ENCODE peak calls at places on chromosomes 1 and 21, in eight cellular contexts. One of them, this sample, is unnamed.

GRCh38 chr1:111955755-111956154 is 33.7 kb downstream of the KCND3 start:
- DNase-seq in adrenal gland: no peak
- DNase-seq in HCT116: no peak
- DNase-seq in tibial artery: no peak
- DNase-seq in PC-3: no peak
- DNase-seq in fibroblast of lung: peak
- DNase-seq in cardiac muscle cell: no peak
- DNase-seq in thoracic aorta: no peak
- DNase-seq in this sample: no peak

GRCh38 chr1:66271904-66272254 is 262.1 kb upstream of the SGIP1 start:
- DNase-seq in cardiac muscle cell: no peak
- DNase-seq in HCT116: no peak
- DNase-seq in fibroblast of lung: peak
- DNase-seq in adrenal gland: peak
- DNase-seq in tibial artery: peak
- DNase-seq in PC-3: peak
- DNase-seq in thoracic aorta: no peak
- DNase-seq in this sample: no peak

GRCh38 chr1:64545118-64545916 is 75.4 kb downstream of the CACHD1 start:
- DNase-seq in adrenal gland: no peak
- DNase-seq in fibroblast of lung: no peak
- DNase-seq in thoracic aorta: no peak
- DNase-seq in tibial artery: no peak
- DNase-seq in PC-3: no peak
- DNase-seq in HCT116: no peak
- DNase-seq in cardiac muscle cell: no peak
- DNase-seq in this sample: no peak

GRCh38 chr1:58620259-58620658 is 43.2 kb upstream of the TACSTD2 start:
- DNase-seq in cardiac muscle cell: no peak
- DNase-seq in tibial artery: no peak
- DNase-seq in PC-3: peak
- DNase-seq in adrenal gland: no peak
- DNase-seq in HCT116: no peak
- DNase-seq in fibroblast of lung: no peak
- DNase-seq in thoracic aorta: no peak
- DNase-seq in this sample: no peak

GRCh38 chr1:187942986-187943385 is 1114.2 kb downstream of the PLA2G4A start:
- DNase-seq in tibial artery: no peak
- DNase-seq in fibroblast of lung: peak
- DNase-seq in adrenal gland: no peak
- DNase-seq in PC-3: peak
- DNase-seq in HCT116: no peak
- DNase-seq in cardiac muscle cell: no peak
- DNase-seq in thoracic aorta: no peak
- DNase-seq in this sample: no peak

GRCh38 chr21:33698088-33698487 is 55.8 kb downstream of the ITSN1 start:
- DNase-seq in PC-3: no peak
- DNase-seq in cardiac muscle cell: peak
- DNase-seq in HCT116: no peak
- DNase-seq in thoracic aorta: no peak
- DNase-seq in fibroblast of lung: no peak
- DNase-seq in adrenal gland: no peak
- DNase-seq in tibial artery: no peak
- DNase-seq in this sample: no peak

GRCh38 chr21:16159213-16159970 is 429.6 kb downstream of the USP25 start:
- DNase-seq in cardiac muscle cell: no peak
- DNase-seq in tibial artery: no peak
- DNase-seq in thoracic aorta: no peak
- DNase-seq in fibroblast of lung: peak
- DNase-seq in HCT116: no peak
- DNase-seq in adrenal gland: no peak
- DNase-seq in PC-3: peak
- DNase-seq in this sample: peak

GRCh38 chr1:214209260-214209808 is 71.6 kb upstream of the SMYD2 start:
- DNase-seq in tibial artery: no peak
- DNase-seq in cardiac muscle cell: no peak
- DNase-seq in adrenal gland: no peak
- DNase-seq in thoracic aorta: no peak
- DNase-seq in fibroblast of lung: no peak
- DNase-seq in PC-3: no peak
- DNase-seq in HCT116: no peak
- DNase-seq in this sample: no peak

GRCh38 chr1:72282271-72282656 is at the start of gene NEGR1:
- DNase-seq in cardiac muscle cell: peak
- DNase-seq in PC-3: peak
- DNase-seq in thoracic aorta: peak
- DNase-seq in adrenal gland: peak
- DNase-seq in tibial artery: peak
- DNase-seq in fibroblast of lung: peak
- DNase-seq in HCT116: no peak
- DNase-seq in this sample: peak

GRCh38 chr1:72281144-72281543 is 1.2 kb downstream of the NEGR1 start:
- DNase-seq in thoracic aorta: no peak
- DNase-seq in adrenal gland: no peak
- DNase-seq in HCT116: no peak
- DNase-seq in cardiac muscle cell: no peak
- DNase-seq in fibroblast of lung: no peak
- DNase-seq in PC-3: peak
- DNase-seq in tibial artery: no peak
- DNase-seq in this sample: peak

GRCh38 chr1:72282690-72283203 is 408 bp upstream of the NEGR1 start:
- DNase-seq in cardiac muscle cell: peak
- DNase-seq in PC-3: peak
- DNase-seq in adrenal gland: peak
- DNase-seq in HCT116: no peak
- DNase-seq in tibial artery: peak
- DNase-seq in fibroblast of lung: peak
- DNase-seq in thoracic aorta: peak
- DNase-seq in this sample: peak

GRCh38 chr1:72280714-72281113 is 1.6 kb downstream of the NEGR1 start:
- DNase-seq in tibial artery: no peak
- DNase-seq in cardiac muscle cell: no peak
- DNase-seq in thoracic aorta: no peak
- DNase-seq in HCT116: no peak
- DNase-seq in fibroblast of lung: no peak
- DNase-seq in adrenal gland: no peak
- DNase-seq in PC-3: peak
- DNase-seq in this sample: no peak

DNA sequence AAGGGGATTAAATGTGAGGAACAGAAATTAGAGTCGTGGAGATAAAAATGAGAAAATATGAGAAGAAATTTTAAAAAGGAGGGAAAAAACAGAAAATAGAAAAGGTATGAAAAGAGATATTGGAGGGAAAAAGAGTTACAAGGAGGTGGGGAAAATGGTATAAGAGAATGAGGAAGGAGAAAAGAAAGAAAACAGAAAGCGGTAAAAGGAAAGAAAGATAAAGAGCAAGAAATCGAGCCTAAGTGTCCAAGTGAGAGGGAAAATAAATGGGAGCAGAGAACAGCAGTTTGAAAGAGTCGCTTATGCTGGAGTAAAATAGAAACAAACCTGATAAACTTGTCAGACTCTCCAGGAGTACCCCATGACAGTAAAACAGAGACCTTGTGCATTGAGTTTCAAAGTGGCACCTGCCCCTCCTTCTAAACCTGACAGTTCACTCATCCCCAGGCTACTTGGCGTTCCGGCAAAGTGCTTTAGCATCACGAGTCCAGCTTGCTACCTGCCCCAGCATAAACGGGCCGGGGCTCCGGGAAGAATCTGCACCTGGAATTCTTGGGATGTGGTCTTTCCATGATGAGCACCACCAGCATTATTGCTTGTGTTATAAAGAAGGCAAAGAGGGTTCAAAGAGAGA is 585 bp downstream of the NEGR1 start:
- DNase-seq in tibial artery: peak
- DNase-seq in HCT116: no peak
- DNase-seq in fibroblast of lung: no peak
- DNase-seq in cardiac muscle cell: no peak
- DNase-seq in adrenal gland: peak
- DNase-seq in thoracic aorta: no peak
- DNase-seq in PC-3: peak
- DNase-seq in this sample: peak
- H3K4me3 ChIP-seq in tibial artery: peak
- H3K4me3 ChIP-seq in HCT116: no peak
- H3K4me3 ChIP-seq in fibroblast of lung: peak
- H3K4me3 ChIP-seq in cardiac muscle cell: peak
- H3K4me3 ChIP-seq in adrenal gland: no peak
- H3K4me3 ChIP-seq in thoracic aorta: peak
- H3K4me3 ChIP-seq in PC-3: peak
- H3K4me3 ChIP-seq in this sample: peak

GRCh38 chr1:34164510-34165381 is at the start of gene CSMD2:
- DNase-seq in tibial artery: peak
- DNase-seq in cardiac muscle cell: peak
- DNase-seq in HCT116: no peak
- DNase-seq in PC-3: no peak
- DNase-seq in fibroblast of lung: peak
- DNase-seq in thoracic aorta: no peak
- DNase-seq in adrenal gland: peak
- DNase-seq in this sample: peak

GRCh38 chr1:34166191-34167090 is 1.4 kb upstream of the CSMD2 start:
- DNase-seq in tibial artery: no peak
- DNase-seq in HCT116: no peak
- DNase-seq in PC-3: no peak
- DNase-seq in cardiac muscle cell: no peak
- DNase-seq in fibroblast of lung: peak
- DNase-seq in thoracic aorta: no peak
- DNase-seq in adrenal gland: peak
- DNase-seq in this sample: no peak

GRCh38 chr1:34167091-34167788 is 2.2 kb upstream of the CSMD2 start:
- DNase-seq in HCT116: no peak
- DNase-seq in tibial artery: no peak
- DNase-seq in cardiac muscle cell: no peak
- DNase-seq in fibroblast of lung: no peak
- DNase-seq in PC-3: no peak
- DNase-seq in adrenal gland: no peak
- DNase-seq in thoracic aorta: no peak
- DNase-seq in this sample: no peak

GRCh38 chr1:34163792-34164509 is 1.1 kb downstream of the CSMD2 start:
- DNase-seq in tibial artery: no peak
- DNase-seq in adrenal gland: peak
- DNase-seq in thoracic aorta: no peak
- DNase-seq in PC-3: no peak
- DNase-seq in HCT116: no peak
- DNase-seq in fibroblast of lung: peak
- DNase-seq in cardiac muscle cell: peak
- DNase-seq in this sample: no peak

DNA sequence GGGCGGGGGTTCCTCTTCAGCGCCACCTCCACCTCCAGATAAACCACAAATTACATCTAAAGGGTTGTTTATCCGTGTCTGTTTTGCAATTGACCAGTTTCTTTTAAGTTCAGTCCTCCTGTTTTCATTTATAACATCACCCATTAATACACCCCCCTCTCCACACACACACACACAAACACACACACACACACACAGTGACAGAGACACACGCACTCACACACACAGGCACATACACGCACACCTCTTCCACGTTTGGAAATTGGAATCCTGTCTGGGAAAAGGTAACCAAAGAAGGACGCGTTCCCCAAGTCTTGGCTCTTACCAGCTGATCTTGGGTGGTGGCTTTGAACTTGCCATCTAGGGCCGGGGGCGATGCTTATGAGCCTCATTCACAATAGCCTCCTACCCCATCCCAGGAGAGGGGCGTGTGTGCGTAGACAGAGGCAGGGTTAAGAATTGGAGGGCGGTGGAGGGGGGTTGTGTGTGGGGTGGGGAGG is 442 bp upstream of the CSMD2 start:
- DNase-seq in HCT116: no peak
- DNase-seq in PC-3: no peak
- DNase-seq in fibroblast of lung: peak
- DNase-seq in thoracic aorta: no peak
- DNase-seq in tibial artery: no peak
- DNase-seq in adrenal gland: no peak
- DNase-seq in cardiac muscle cell: no peak
- DNase-seq in this sample: no peak
- H3K4me3 ChIP-seq in HCT116: no peak
- H3K4me3 ChIP-seq in PC-3: peak
- H3K4me3 ChIP-seq in fibroblast of lung: no peak
- H3K4me3 ChIP-seq in thoracic aorta: peak
- H3K4me3 ChIP-seq in tibial artery: peak
- H3K4me3 ChIP-seq in adrenal gland: no peak
- H3K4me3 ChIP-seq in cardiac muscle cell: peak
- H3K4me3 ChIP-seq in this sample: peak

DNA sequence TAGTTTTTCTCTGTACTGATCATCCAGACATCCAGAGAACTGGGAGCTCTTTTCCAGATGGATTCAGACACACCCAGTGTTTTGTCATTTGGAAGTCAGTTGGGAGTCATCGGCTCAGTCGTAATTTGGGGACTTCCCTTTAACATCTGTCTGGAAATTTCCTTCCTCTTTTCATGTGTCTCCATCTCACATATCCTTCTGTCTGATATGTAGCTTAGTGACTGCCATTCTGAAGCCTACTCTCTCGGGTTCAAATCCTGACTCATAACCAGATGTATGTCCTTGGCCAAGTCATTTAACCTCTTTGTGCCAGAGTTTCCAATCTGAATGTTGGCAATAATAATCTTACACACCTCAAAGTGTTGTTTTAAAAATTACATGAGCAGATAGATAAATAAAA is 3.0 kb downstream of the MORC3 start:
- DNase-seq in thoracic aorta: no peak
- DNase-seq in HCT116: no peak
- DNase-seq in tibial artery: no peak
- DNase-seq in adrenal gland: no peak
- DNase-seq in cardiac muscle cell: no peak
- DNase-seq in PC-3: peak
- DNase-seq in fibroblast of lung: no peak
- DNase-seq in this sample: no peak
- H3K4me3 ChIP-seq in thoracic aorta: no peak
- H3K4me3 ChIP-seq in HCT116: no peak
- H3K4me3 ChIP-seq in tibial artery: no peak
- H3K4me3 ChIP-seq in adrenal gland: no peak
- H3K4me3 ChIP-seq in cardiac muscle cell: no peak
- H3K4me3 ChIP-seq in PC-3: peak
- H3K4me3 ChIP-seq in fibroblast of lung: no peak
- H3K4me3 ChIP-seq in this sample: no peak

DNA sequence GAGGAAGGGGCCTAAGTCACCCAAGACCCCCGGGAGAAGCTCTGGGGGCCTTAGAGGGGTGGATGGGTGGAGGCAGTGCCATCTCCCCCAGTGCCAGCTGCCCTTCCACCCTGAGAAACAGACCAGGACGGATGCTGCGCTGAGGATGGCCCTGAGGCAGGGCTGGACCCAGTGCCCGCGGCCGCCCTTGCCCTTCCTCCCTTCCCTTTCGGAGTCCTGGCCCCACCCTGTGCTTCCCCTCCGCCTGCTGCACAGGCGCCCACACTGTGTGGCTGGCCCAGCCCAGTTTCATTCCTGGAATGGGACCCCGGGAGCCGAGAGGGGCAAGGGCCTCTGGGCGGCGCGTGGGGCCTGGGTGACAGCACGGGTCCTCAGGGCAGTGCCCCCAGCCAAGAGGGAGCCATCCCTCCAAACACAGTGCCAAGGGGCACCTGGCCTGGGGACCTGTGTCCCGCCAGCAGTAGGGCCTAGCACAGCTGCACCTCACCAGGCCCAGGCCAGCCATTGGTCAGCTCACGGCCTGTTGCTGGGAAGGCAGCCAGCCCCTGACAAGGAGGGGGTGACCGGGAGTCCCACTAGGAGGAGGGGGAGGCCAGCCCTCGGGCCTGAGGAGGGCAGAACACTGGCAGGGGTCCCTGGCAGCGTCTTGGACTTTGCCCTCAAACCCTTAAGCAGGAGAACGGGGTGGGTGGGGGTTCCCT is 13.4 kb upstream of the SKI start:
- DNase-seq in thoracic aorta: no peak
- DNase-seq in fibroblast of lung: no peak
- DNase-seq in cardiac muscle cell: no peak
- DNase-seq in HCT116: no peak
- DNase-seq in adrenal gland: peak
- DNase-seq in tibial artery: no peak
- DNase-seq in PC-3: no peak
- DNase-seq in this sample: peak
- H3K4me3 ChIP-seq in thoracic aorta: peak
- H3K4me3 ChIP-seq in fibroblast of lung: no peak
- H3K4me3 ChIP-seq in cardiac muscle cell: no peak
- H3K4me3 ChIP-seq in HCT116: no peak
- H3K4me3 ChIP-seq in adrenal gland: no peak
- H3K4me3 ChIP-seq in tibial artery: peak
- H3K4me3 ChIP-seq in PC-3: no peak
- H3K4me3 ChIP-seq in this sample: no peak